ENCODE peak calls at places on chromosomes 4 and X, in five cellular contexts. G is upper lobe of left lung, Z is fibroblast of pulmonary artery, E is left lung, L is tibial artery. F is an unnamed sample.

GRCh38 chrX:13059676-13060499 is 15.5 kb upstream of the FAM9C start:
- DNase-seq in L (no peak), Z (no peak), G (no peak), E (no peak), F (no peak)

GRCh38 chrX:2894885-2895292 is 34.2 kb downstream of the ARSD start:
- DNase-seq in E (no peak), L (no peak), G (no peak), Z (peak), F (no peak)

GRCh38 chr4:150960818-150961217 is 54.3 kb downstream of the LRBA start:
- DNase-seq in Z (peak), E (peak), L (no peak), G (no peak), F (no peak)

GRCh38 chr4:1379351-1379781 is 26.9 kb downstream of the NKX1-1 start:
- DNase-seq in G (no peak), L (no peak), E (peak), Z (no peak), F (no peak)

GRCh38 chr4:23038626-23039245 is 346.0 kb downstream of the GBA3 start:
- DNase-seq in E (no peak), Z (no peak), L (no peak), G (no peak), F (no peak)

GRCh38 chrX:152072236-152072635 is 66.1 kb downstream of the MAGEA10 start:
- DNase-seq in L (no peak), Z (peak), G (no peak), E (no peak), F (no peak)

GRCh38 chrX:149916745-149917392 is 12.5 kb upstream of the HSFX4 start:
- DNase-seq in E (no peak), L (no peak), Z (no peak), G (no peak), F (no peak)

GRCh38 chrX:30488092-30488491 is 89.5 kb downstream of the TASL start:
- DNase-seq in E (no peak), G (no peak), L (no peak), Z (peak), F (no peak)

GRCh38 chr4:174225247-174226054 is 58.0 kb downstream of the FBXO8 start:
- DNase-seq in E (no peak), Z (no peak), G (no peak), L (no peak), F (no peak)

GRCh38 chr4:187618701-187619278 is 376.8 kb upstream of the ZFP42 start:
- DNase-seq in G (no peak), E (no peak), Z (peak), L (no peak), F (no peak)

GRCh38 chr4:118318931-118319330 is 33.9 kb downstream of the PRSS12 start:
- DNase-seq in E (no peak), Z (no peak), L (no peak), G (no peak), F (no peak)

GRCh38 chr4:87497141-87497540 is 32.0 kb downstream of the SPARCL1 start:
- DNase-seq in E (no peak), L (no peak), Z (no peak), G (no peak), F (no peak)

GRCh38 chrX:81316163-81316562 is 114.3 kb downstream of the SH3BGRL start:
- DNase-seq in L (no peak), E (no peak), Z (peak), G (no peak), F (no peak)

GRCh38 chrX:131693359-131693758 is 149.5 kb downstream of the OR13H1 start:
- DNase-seq in L (no peak), Z (no peak), E (no peak), G (no peak), F (no peak)

GRCh38 chrX:101430457-101431078 is 22.5 kb downstream of the HNRNPH2 start:
- DNase-seq in E (no peak), L (no peak), Z (no peak), G (no peak), F (no peak)

GRCh38 chr4:13701937-13702446 is 74.5 kb upstream of the BOD1L1 start:
- DNase-seq in E (no peak), Z (peak), G (no peak), L (no peak), F (no peak)

GRCh38 chr4:70895405-70895804 is 6.8 kb upstream of the MOB1B start:
- DNase-seq in E (no peak), Z (peak), L (no peak), G (no peak), F (no peak)

GRCh38 chr4:10075953-10076391 is 40.6 kb downstream of the WDR1 start:
- DNase-seq in E (peak), G (no peak), L (peak), Z (no peak), F (no peak)

GRCh38 chr4:39544580-39545315 is 17.5 kb upstream of the UGDH start:
- DNase-seq in E (no peak), Z (no peak), G (no peak), L (no peak), F (no peak)

GRCh38 chrX:38206542-38206941 is 14.1 kb downstream of the SRPX start:
- DNase-seq in E (no peak), Z (no peak), G (no peak), L (no peak), F (no peak)

GRCh38 chr4:152422817-152423320 is 113.0 kb downstream of the FBXW7 start:
- DNase-seq in Z (no peak), G (no peak), E (no peak), L (no peak), F (no peak)

GRCh38 chrX:129653985-129654651 is 638 bp downstream of the APLN start:
- DNase-seq in L (no peak), G (peak), E (peak), Z (no peak), F (no peak)

GRCh38 chr4:4781936-4782754 is 77.3 kb upstream of the MSX1 start:
- DNase-seq in G (peak), L (no peak), Z (peak), E (no peak), F (no peak)

GRCh38 chr4:144531841-144532240 is 114.1 kb upstream of the HHIP start:
- DNase-seq in L (no peak), G (no peak), Z (no peak), E (no peak), F (no peak)

GRCh38 chr4:6263541-6264540 is 5.8 kb upstream of the WFS1 start:
- DNase-seq in G (peak), E (peak), Z (peak), L (no peak), F (no peak)

GRCh38 chr4:109548655-109549054 is 11.4 kb upstream of the MCUB start:
- DNase-seq in L (peak), Z (peak), E (no peak), G (no peak), F (no peak)

GRCh38 chr4:174358823-174359222 is 75.1 kb downstream of the CEP44 start:
- DNase-seq in E (no peak), G (no peak), Z (peak), L (no peak), F (no peak)

GRCh38 chrX:46236411-46236810 is 308.8 kb downstream of the ZNF674 start:
- DNase-seq in G (no peak), Z (no peak), L (no peak), E (no peak), F (no peak)

GRCh38 chr4:84596826-84597225 is 13.9 kb downstream of the CDS1 start:
- DNase-seq in L (no peak), G (no peak), E (peak), Z (no peak), F (no peak)

GRCh38 chrX:24282381-24283121 is 31.3 kb downstream of the SUPT20HL2 start:
- DNase-seq in E (no peak), L (peak), Z (peak), G (no peak), F (no peak)

GRCh38 chr4:65033899-65034298 is 624.6 kb upstream of the TECRL start:
- DNase-seq in Z (peak), L (no peak), E (no peak), G (no peak), F (no peak)
- TF ChIP-seq CTCF in Z (peak), L (no peak), E (no peak), G (no peak), F (no peak)

GRCh38 chr4:134936014-134936413 is 734.4 kb upstream of the PABPC4L start:
- DNase-seq in E (no peak), L (no peak), G (no peak), Z (no peak), F (no peak)

GRCh38 chr4:134934036-134934806 is 732.6 kb upstream of the PABPC4L start:
- DNase-seq in Z (no peak), E (no peak), L (no peak), G (no peak), F (no peak)

DNA sequence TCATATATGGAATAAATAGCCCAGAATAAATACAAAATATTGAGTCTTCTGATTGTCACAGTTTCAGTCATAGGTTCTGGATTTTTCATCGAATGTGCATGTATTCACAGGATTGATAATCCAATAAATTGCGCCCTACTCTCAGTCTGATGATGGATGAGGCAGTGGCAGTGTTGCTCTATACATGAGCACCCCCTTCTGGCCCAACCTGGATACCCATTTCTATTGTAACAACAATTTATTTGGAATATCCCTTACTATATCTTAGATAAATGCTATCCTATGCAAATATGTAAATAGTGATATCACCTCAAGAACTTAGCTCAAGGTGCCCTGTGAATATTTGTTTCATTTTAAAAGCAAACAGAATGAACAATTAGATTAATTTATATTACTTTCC is 733.7 kb upstream of the PABPC4L start:
- DNase-seq in Z (peak), E (no peak), L (no peak), G (no peak), F (no peak)
- TF ChIP-seq CTCF in Z (peak), E (no peak), L (peak), G (peak), F (no peak)

GRCh38 chr4:62549601-62550000 is 1349.5 kb downstream of the ADGRL3 start:
- DNase-seq in L (no peak), G (no peak), E (no peak), Z (no peak), F (no peak)

GRCh38 chr4:62544428-62544827 is 1344.3 kb downstream of the ADGRL3 start:
- DNase-seq in E (no peak), Z (peak), L (no peak), G (no peak), F (no peak)

GRCh38 chr4:62550106-62550505 is 1350.0 kb downstream of the ADGRL3 start:
- DNase-seq in Z (no peak), L (no peak), G (no peak), E (no peak), F (no peak)

GRCh38 chr4:62548765-62549164 is 1348.6 kb downstream of the ADGRL3 start:
- DNase-seq in Z (no peak), G (no peak), L (no peak), E (no peak), F (no peak)

GRCh38 chr4:62548108-62548524 is 1348.0 kb downstream of the ADGRL3 start:
- DNase-seq in L (peak), G (no peak), Z (peak), E (peak), F (no peak)
- TF ChIP-seq CTCF in L (no peak), G (no peak), Z (no peak), E (no peak), F (no peak)

GRCh38 chr4:154542264-154542879 is 7.8 kb downstream of the PLRG1 start:
- DNase-seq in L (no peak), G (no peak), E (no peak), Z (no peak), F (no peak)

GRCh38 chr4:154549894-154550790 is at the start of gene PLRG1:
- DNase-seq in E (peak), G (peak), Z (peak), L (peak), F (peak)

GRCh38 chr4:154545689-154546088 is 4.5 kb downstream of the PLRG1 start:
- DNase-seq in G (no peak), Z (no peak), L (no peak), E (no peak), F (no peak)
- TF ChIP-seq CTCF in G (no peak), Z (peak), L (no peak), E (no peak), F (no peak)

GRCh38 chrX:134685662-134686061 is 27.4 kb upstream of the PLAC1 start:
- DNase-seq in L (no peak), G (no peak), Z (peak), E (no peak), F (no peak)
- TF ChIP-seq CTCF in L (no peak), G (no peak), Z (no peak), E (no peak), F (no peak)

GRCh38 chr4:169795585-169795984 is 37.8 kb upstream of the HPF1 start:
- DNase-seq in Z (peak), E (no peak), G (no peak), L (no peak), F (no peak)

GRCh38 chr4:169791064-169791463 is 33.3 kb upstream of the HPF1 start:
- DNase-seq in E (no peak), Z (no peak), G (no peak), L (no peak), F (no peak)

GRCh38 chr4:169791527-169792156 is 33.9 kb upstream of the HPF1 start:
- DNase-seq in E (peak), L (no peak), G (peak), Z (peak), F (no peak)
- TF ChIP-seq CTCF in E (peak), L (peak), G (peak), Z (peak), F (no peak)

GRCh38 chrX:19334945-19335626 is 8.6 kb upstream of the PDHA1 start:
- DNase-seq in L (no peak), G (no peak), Z (peak), E (no peak), F (no peak)
- TF ChIP-seq CTCF in L (no peak), G (peak), Z (peak), E (peak), F (no peak)

GRCh38 chr4:184983660-184984356 is 34.5 kb upstream of the HELT start:
- DNase-seq in L (peak), G (peak), E (peak), Z (peak), F (no peak)
- TF ChIP-seq CTCF in L (peak), G (no peak), E (peak), Z (peak), F (no peak)

GRCh38 chr4:76989391-76990061 is 40.0 kb downstream of the SEPTIN11 start:
- DNase-seq in Z (no peak), G (no peak), L (no peak), E (no peak), F (peak)

GRCh38 chr4:76987153-76987562 is 37.6 kb downstream of the SEPTIN11 start:
- DNase-seq in G (no peak), L (peak), E (no peak), Z (peak), F (no peak)

GRCh38 chr4:76984788-76985211 is 35.2 kb downstream of the SEPTIN11 start:
- DNase-seq in Z (peak), L (peak), E (no peak), G (no peak), F (no peak)

GRCh38 chr4:76990288-76991080 is 40.9 kb downstream of the SEPTIN11 start:
- DNase-seq in G (peak), E (no peak), Z (peak), L (no peak), F (no peak)

DNA sequence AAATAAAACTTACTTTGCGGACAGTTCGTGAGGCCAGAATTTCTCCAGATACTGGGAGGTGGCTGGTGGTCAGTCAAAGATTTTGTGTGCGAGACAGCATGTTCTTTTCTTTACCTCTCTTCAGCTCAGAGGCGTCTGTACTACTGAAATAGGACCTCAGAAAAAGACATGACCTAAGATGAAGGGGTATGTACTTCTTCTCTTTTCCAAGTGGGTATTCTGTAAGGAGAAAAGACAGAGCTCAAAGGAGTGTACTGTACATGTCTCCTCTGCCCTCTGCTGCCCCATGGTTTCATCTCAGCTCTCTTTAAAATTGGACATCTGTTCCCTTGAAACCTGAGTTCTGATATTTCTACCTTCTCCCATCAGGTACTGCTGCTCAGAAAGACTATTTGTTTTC is 38.1 kb downstream of the SEPTIN11 start:
- DNase-seq in Z (no peak), E (no peak), L (no peak), G (no peak), F (no peak)
- TF ChIP-seq CTCF in Z (peak), E (no peak), L (no peak), G (no peak), F (no peak)

GRCh38 chr4:112348488-112349158 is 51.5 kb downstream of the ALPK1 start:
- DNase-seq in L (peak), Z (peak), E (no peak), G (no peak), F (no peak)
- TF ChIP-seq CTCF in L (no peak), Z (peak), E (no peak), G (no peak), F (no peak)

F was measured in natural killer cell.